ENCODE peak calls at places on chromosome 12, in ten cellular contexts. One of them, this sample, is unnamed.

GRCh38 chr12:29187756-29188155 is 38.7 kb downstream of the FAR2 start:
- DNase-seq in GM10248: no peak
- DNase-seq in right cardiac atrium: no peak
- DNase-seq in AG09319: no peak
- DNase-seq in lower leg skin: no peak
- DNase-seq in HEK293T: no peak
- DNase-seq in G401: no peak
- DNase-seq in progenitor cell of endocrine pancreas: no peak
- DNase-seq in osteocyte: no peak
- DNase-seq in DMS153: no peak
- DNase-seq in this sample: no peak

GRCh38 chr12:49706351-49707126 is 666 bp downstream of the FMNL3 start:
- DNase-seq in GM10248: no peak
- DNase-seq in right cardiac atrium: peak
- DNase-seq in AG09319: no peak
- DNase-seq in lower leg skin: peak
- DNase-seq in HEK293T: peak
- DNase-seq in G401: peak
- DNase-seq in progenitor cell of endocrine pancreas: peak
- DNase-seq in osteocyte: no peak
- DNase-seq in DMS153: no peak
- DNase-seq in this sample: peak

GRCh38 chr12:94954029-94954685 is 49.3 kb downstream of the NDUFA12 start:
- DNase-seq in GM10248: no peak
- DNase-seq in right cardiac atrium: no peak
- DNase-seq in AG09319: no peak
- DNase-seq in lower leg skin: no peak
- DNase-seq in HEK293T: no peak
- DNase-seq in G401: no peak
- DNase-seq in progenitor cell of endocrine pancreas: no peak
- DNase-seq in osteocyte: no peak
- DNase-seq in DMS153: no peak
- DNase-seq in this sample: no peak

GRCh38 chr12:68794653-68795253 is 13.2 kb upstream of the MDM2 start:
- DNase-seq in GM10248: no peak
- DNase-seq in right cardiac atrium: no peak
- DNase-seq in AG09319: no peak
- DNase-seq in lower leg skin: peak
- DNase-seq in HEK293T: no peak
- DNase-seq in G401: no peak
- DNase-seq in progenitor cell of endocrine pancreas: no peak
- DNase-seq in osteocyte: no peak
- DNase-seq in DMS153: no peak
- DNase-seq in this sample: no peak

GRCh38 chr12:16012086-16012485 is 101.0 kb downstream of the DERA start:
- DNase-seq in GM10248: no peak
- DNase-seq in right cardiac atrium: peak
- DNase-seq in AG09319: peak
- DNase-seq in lower leg skin: no peak
- DNase-seq in HEK293T: no peak
- DNase-seq in G401: peak
- DNase-seq in progenitor cell of endocrine pancreas: no peak
- DNase-seq in osteocyte: no peak
- DNase-seq in DMS153: no peak
- DNase-seq in this sample: peak

GRCh38 chr12:124407074-124407473 is 112.2 kb downstream of the RFLNA start:
- DNase-seq in GM10248: no peak
- DNase-seq in right cardiac atrium: peak
- DNase-seq in AG09319: no peak
- DNase-seq in lower leg skin: no peak
- DNase-seq in HEK293T: no peak
- DNase-seq in G401: no peak
- DNase-seq in progenitor cell of endocrine pancreas: no peak
- DNase-seq in osteocyte: no peak
- DNase-seq in DMS153: no peak
- DNase-seq in this sample: no peak

GRCh38 chr12:24884911-24885310 is 64.0 kb downstream of the BCAT1 start:
- DNase-seq in GM10248: no peak
- DNase-seq in right cardiac atrium: no peak
- DNase-seq in AG09319: no peak
- DNase-seq in lower leg skin: no peak
- DNase-seq in HEK293T: no peak
- DNase-seq in G401: no peak
- DNase-seq in progenitor cell of endocrine pancreas: no peak
- DNase-seq in osteocyte: no peak
- DNase-seq in DMS153: no peak
- DNase-seq in this sample: no peak

GRCh38 chr12:108313609-108314331 is 25.3 kb downstream of the CMKLR1 start:
- DNase-seq in GM10248: no peak
- DNase-seq in right cardiac atrium: peak
- DNase-seq in AG09319: no peak
- DNase-seq in lower leg skin: no peak
- DNase-seq in HEK293T: no peak
- DNase-seq in G401: no peak
- DNase-seq in progenitor cell of endocrine pancreas: no peak
- DNase-seq in osteocyte: no peak
- DNase-seq in DMS153: no peak
- DNase-seq in this sample: no peak

GRCh38 chr12:63982787-63983186 is 138.3 kb downstream of the SRGAP1 start:
- DNase-seq in GM10248: no peak
- DNase-seq in right cardiac atrium: no peak
- DNase-seq in AG09319: no peak
- DNase-seq in lower leg skin: no peak
- DNase-seq in HEK293T: no peak
- DNase-seq in G401: no peak
- DNase-seq in progenitor cell of endocrine pancreas: no peak
- DNase-seq in osteocyte: no peak
- DNase-seq in DMS153: no peak
- DNase-seq in this sample: no peak

GRCh38 chr12:69648476-69648875 is 37.8 kb upstream of the LRRC10 start:
- DNase-seq in GM10248: no peak
- DNase-seq in right cardiac atrium: no peak
- DNase-seq in AG09319: peak
- DNase-seq in lower leg skin: no peak
- DNase-seq in HEK293T: no peak
- DNase-seq in G401: no peak
- DNase-seq in progenitor cell of endocrine pancreas: no peak
- DNase-seq in osteocyte: no peak
- DNase-seq in DMS153: no peak
- DNase-seq in this sample: no peak

GRCh38 chr12:85688837-85689236 is 147.4 kb downstream of the RASSF9 start:
- DNase-seq in GM10248: no peak
- DNase-seq in right cardiac atrium: no peak
- DNase-seq in AG09319: no peak
- DNase-seq in lower leg skin: no peak
- DNase-seq in HEK293T: no peak
- DNase-seq in G401: no peak
- DNase-seq in progenitor cell of endocrine pancreas: no peak
- DNase-seq in osteocyte: no peak
- DNase-seq in DMS153: no peak
- DNase-seq in this sample: no peak

GRCh38 chr12:101740980-101741379 is 1.7 kb upstream of the SYCP3 start:
- DNase-seq in GM10248: no peak
- DNase-seq in right cardiac atrium: no peak
- DNase-seq in AG09319: no peak
- DNase-seq in lower leg skin: no peak
- DNase-seq in HEK293T: no peak
- DNase-seq in G401: no peak
- DNase-seq in progenitor cell of endocrine pancreas: no peak
- DNase-seq in osteocyte: no peak
- DNase-seq in DMS153: no peak
- DNase-seq in this sample: no peak

GRCh38 chr12:10562306-10562933 is 51.0 kb downstream of the MAGOHB start:
- DNase-seq in GM10248: no peak
- DNase-seq in right cardiac atrium: no peak
- DNase-seq in AG09319: no peak
- DNase-seq in lower leg skin: no peak
- DNase-seq in HEK293T: peak
- DNase-seq in G401: peak
- DNase-seq in progenitor cell of endocrine pancreas: no peak
- DNase-seq in osteocyte: no peak
- DNase-seq in DMS153: no peak
- DNase-seq in this sample: peak

GRCh38 chr12:28121899-28122655 is 68.2 kb upstream of the CCDC91 start:
- DNase-seq in GM10248: no peak
- DNase-seq in right cardiac atrium: no peak
- DNase-seq in AG09319: no peak
- DNase-seq in lower leg skin: no peak
- DNase-seq in HEK293T: no peak
- DNase-seq in G401: no peak
- DNase-seq in progenitor cell of endocrine pancreas: no peak
- DNase-seq in osteocyte: no peak
- DNase-seq in DMS153: no peak
- DNase-seq in this sample: no peak

GRCh38 chr12:2689879-2690278 is 104.9 kb upstream of the FKBP4 start:
- DNase-seq in GM10248: no peak
- DNase-seq in right cardiac atrium: no peak
- DNase-seq in AG09319: no peak
- DNase-seq in lower leg skin: peak
- DNase-seq in HEK293T: no peak
- DNase-seq in G401: no peak
- DNase-seq in progenitor cell of endocrine pancreas: no peak
- DNase-seq in osteocyte: no peak
- DNase-seq in DMS153: no peak
- DNase-seq in this sample: no peak

GRCh38 chr12:99767809-99768208 is 120.3 kb downstream of the GARIN6 start:
- DNase-seq in GM10248: peak
- DNase-seq in right cardiac atrium: no peak
- DNase-seq in AG09319: no peak
- DNase-seq in lower leg skin: no peak
- DNase-seq in HEK293T: no peak
- DNase-seq in G401: peak
- DNase-seq in progenitor cell of endocrine pancreas: no peak
- DNase-seq in osteocyte: no peak
- DNase-seq in DMS153: no peak
- DNase-seq in this sample: peak

GRCh38 chr12:3371018-3371417 is 120.0 kb upstream of the PRMT8 start:
- DNase-seq in GM10248: no peak
- DNase-seq in right cardiac atrium: no peak
- DNase-seq in AG09319: no peak
- DNase-seq in lower leg skin: no peak
- DNase-seq in HEK293T: no peak
- DNase-seq in G401: no peak
- DNase-seq in progenitor cell of endocrine pancreas: no peak
- DNase-seq in osteocyte: no peak
- DNase-seq in DMS153: peak
- DNase-seq in this sample: no peak

GRCh38 chr12:1375323-1375722 is 219.1 kb downstream of the FBXL14 start:
- DNase-seq in GM10248: no peak
- DNase-seq in right cardiac atrium: no peak
- DNase-seq in AG09319: no peak
- DNase-seq in lower leg skin: no peak
- DNase-seq in HEK293T: no peak
- DNase-seq in G401: no peak
- DNase-seq in progenitor cell of endocrine pancreas: no peak
- DNase-seq in osteocyte: no peak
- DNase-seq in DMS153: no peak
- DNase-seq in this sample: no peak

GRCh38 chr12:124694846-124695497 is 127.6 kb upstream of the NCOR2 start:
- DNase-seq in GM10248: no peak
- DNase-seq in right cardiac atrium: peak
- DNase-seq in AG09319: no peak
- DNase-seq in lower leg skin: no peak
- DNase-seq in HEK293T: no peak
- DNase-seq in G401: peak
- DNase-seq in progenitor cell of endocrine pancreas: no peak
- DNase-seq in osteocyte: no peak
- DNase-seq in DMS153: no peak
- DNase-seq in this sample: peak

GRCh38 chr12:132208153-132208823 is 64.0 kb downstream of the NOC4L start:
- DNase-seq in GM10248: no peak
- DNase-seq in right cardiac atrium: peak
- DNase-seq in AG09319: no peak
- DNase-seq in lower leg skin: no peak
- DNase-seq in HEK293T: no peak
- DNase-seq in G401: no peak
- DNase-seq in progenitor cell of endocrine pancreas: no peak
- DNase-seq in osteocyte: no peak
- DNase-seq in DMS153: no peak
- DNase-seq in this sample: no peak

GRCh38 chr12:897386-897785 is 52.1 kb downstream of the RAD52 start:
- DNase-seq in GM10248: no peak
- DNase-seq in right cardiac atrium: no peak
- DNase-seq in AG09319: no peak
- DNase-seq in lower leg skin: no peak
- DNase-seq in HEK293T: no peak
- DNase-seq in G401: no peak
- DNase-seq in progenitor cell of endocrine pancreas: no peak
- DNase-seq in osteocyte: no peak
- DNase-seq in DMS153: no peak
- DNase-seq in this sample: no peak

GRCh38 chr12:101803978-101804377 is 26.8 kb downstream of the GNPTAB start:
- DNase-seq in GM10248: no peak
- DNase-seq in right cardiac atrium: no peak
- DNase-seq in AG09319: no peak
- DNase-seq in lower leg skin: no peak
- DNase-seq in HEK293T: no peak
- DNase-seq in G401: no peak
- DNase-seq in progenitor cell of endocrine pancreas: no peak
- DNase-seq in osteocyte: no peak
- DNase-seq in DMS153: no peak
- DNase-seq in this sample: no peak

GRCh38 chr12:116054280-116054679 is 223.2 kb downstream of the MED13L start:
- DNase-seq in GM10248: no peak
- DNase-seq in right cardiac atrium: no peak
- DNase-seq in AG09319: no peak
- DNase-seq in lower leg skin: no peak
- DNase-seq in HEK293T: no peak
- DNase-seq in G401: no peak
- DNase-seq in progenitor cell of endocrine pancreas: no peak
- DNase-seq in osteocyte: no peak
- DNase-seq in DMS153: no peak
- DNase-seq in this sample: no peak

GRCh38 chr12:51424094-51424661 is 453 bp upstream of the SLC4A8 start:
- DNase-seq in GM10248: no peak
- DNase-seq in right cardiac atrium: no peak
- DNase-seq in AG09319: no peak
- DNase-seq in lower leg skin: no peak
- DNase-seq in HEK293T: no peak
- DNase-seq in G401: no peak
- DNase-seq in progenitor cell of endocrine pancreas: no peak
- DNase-seq in osteocyte: no peak
- DNase-seq in DMS153: no peak
- DNase-seq in this sample: no peak

GRCh38 chr12:48954781-48955501 is 2.3 kb downstream of the ARF3 start:
- DNase-seq in GM10248: no peak
- DNase-seq in right cardiac atrium: peak
- DNase-seq in AG09319: no peak
- DNase-seq in lower leg skin: no peak
- DNase-seq in HEK293T: no peak
- DNase-seq in G401: no peak
- DNase-seq in progenitor cell of endocrine pancreas: no peak
- DNase-seq in osteocyte: no peak
- DNase-seq in DMS153: no peak
- DNase-seq in this sample: no peak